ENCODE peak calls at places on chromosomes 13 and 19, in nine cellular contexts. One of them, this sample, is unnamed.
A peak's percentile ranks its signal among the peaks of the same experiment; 100 is the strongest.

GRCh38 chr13:20425819-20426219 is 99.8 kb downstream of the CRYL1 start:
- DNase-seq in sigmoid colon: no peak
- DNase-seq in adrenal gland: no peak
- DNase-seq in CD8-positive, alpha-beta memory T cell: no peak
- DNase-seq in esophagus squamous epithelium: no peak
- DNase-seq in colonic mucosa: no peak
- DNase-seq in body of pancreas: no peak
- DNase-seq in upper lobe of right lung: no peak
- DNase-seq in brain microvascular endothelial cell: no peak
- DNase-seq in this sample: no peak

GRCh38 chr13:27353653-27354052 is 70.8 kb upstream of the GTF3A start:
- DNase-seq in sigmoid colon: no peak
- DNase-seq in adrenal gland: no peak
- DNase-seq in CD8-positive, alpha-beta memory T cell: no peak
- DNase-seq in esophagus squamous epithelium: no peak
- DNase-seq in colonic mucosa: no peak
- DNase-seq in body of pancreas: no peak
- DNase-seq in upper lobe of right lung: no peak
- DNase-seq in brain microvascular endothelial cell: no peak
- DNase-seq in this sample: no peak

GRCh38 chr19:51433092-51433491 is 15.7 kb upstream of the SIGLEC10 start:
- DNase-seq in sigmoid colon: no peak
- DNase-seq in adrenal gland: no peak
- DNase-seq in CD8-positive, alpha-beta memory T cell: no peak
- DNase-seq in esophagus squamous epithelium: no peak
- DNase-seq in colonic mucosa: no peak
- DNase-seq in body of pancreas: no peak
- DNase-seq in upper lobe of right lung: no peak
- DNase-seq in brain microvascular endothelial cell: no peak
- DNase-seq in this sample: no peak

GRCh38 chr13:113976711-113977684 is 3.1 kb upstream of the C13orf46 start:
- DNase-seq in sigmoid colon: peak; percentile 62
- DNase-seq in adrenal gland: no peak
- DNase-seq in CD8-positive, alpha-beta memory T cell: no peak
- DNase-seq in esophagus squamous epithelium: no peak
- DNase-seq in colonic mucosa: no peak
- DNase-seq in body of pancreas: no peak
- DNase-seq in upper lobe of right lung: peak; percentile 65
- DNase-seq in brain microvascular endothelial cell: peak; percentile 61
- DNase-seq in this sample: no peak

GRCh38 chr13:31035162-31035951 is 102.9 kb downstream of the TEX26 start:
- DNase-seq in sigmoid colon: no peak
- DNase-seq in adrenal gland: no peak
- DNase-seq in CD8-positive, alpha-beta memory T cell: no peak
- DNase-seq in esophagus squamous epithelium: no peak
- DNase-seq in colonic mucosa: no peak
- DNase-seq in body of pancreas: peak; percentile 18
- DNase-seq in upper lobe of right lung: no peak
- DNase-seq in brain microvascular endothelial cell: no peak
- DNase-seq in this sample: no peak

GRCh38 chr19:2246801-2247361 is 2.2 kb upstream of the AMH start:
- DNase-seq in sigmoid colon: no peak
- DNase-seq in adrenal gland: peak; percentile 56
- DNase-seq in CD8-positive, alpha-beta memory T cell: no peak
- DNase-seq in esophagus squamous epithelium: no peak
- DNase-seq in colonic mucosa: no peak
- DNase-seq in body of pancreas: peak; percentile 60
- DNase-seq in upper lobe of right lung: no peak
- DNase-seq in brain microvascular endothelial cell: peak; percentile 45
- DNase-seq in this sample: no peak

GRCh38 chr13:74322562-74322961 is 188.4 kb upstream of the KLF12 start:
- DNase-seq in sigmoid colon: no peak
- DNase-seq in adrenal gland: no peak
- DNase-seq in CD8-positive, alpha-beta memory T cell: no peak
- DNase-seq in esophagus squamous epithelium: no peak
- DNase-seq in colonic mucosa: no peak
- DNase-seq in body of pancreas: no peak
- DNase-seq in upper lobe of right lung: no peak
- DNase-seq in brain microvascular endothelial cell: no peak
- DNase-seq in this sample: no peak

GRCh38 chr13:95033890-95034289 is 267.4 kb downstream of the ABCC4 start:
- DNase-seq in sigmoid colon: no peak
- DNase-seq in adrenal gland: no peak
- DNase-seq in CD8-positive, alpha-beta memory T cell: no peak
- DNase-seq in esophagus squamous epithelium: no peak
- DNase-seq in colonic mucosa: no peak
- DNase-seq in body of pancreas: no peak
- DNase-seq in upper lobe of right lung: no peak
- DNase-seq in brain microvascular endothelial cell: no peak
- DNase-seq in this sample: no peak

GRCh38 chr13:39915418-39915817 is 260.0 kb downstream of the COG6 start:
- DNase-seq in sigmoid colon: no peak
- DNase-seq in adrenal gland: no peak
- DNase-seq in CD8-positive, alpha-beta memory T cell: no peak
- DNase-seq in esophagus squamous epithelium: no peak
- DNase-seq in colonic mucosa: no peak
- DNase-seq in body of pancreas: no peak
- DNase-seq in upper lobe of right lung: no peak
- DNase-seq in brain microvascular endothelial cell: no peak
- DNase-seq in this sample: no peak

GRCh38 chr13:42930136-42930535 is 61.9 kb downstream of the EPSTI1 start:
- DNase-seq in sigmoid colon: no peak
- DNase-seq in adrenal gland: no peak
- DNase-seq in CD8-positive, alpha-beta memory T cell: no peak
- DNase-seq in esophagus squamous epithelium: no peak
- DNase-seq in colonic mucosa: no peak
- DNase-seq in body of pancreas: no peak
- DNase-seq in upper lobe of right lung: no peak
- DNase-seq in brain microvascular endothelial cell: no peak
- DNase-seq in this sample: no peak

GRCh38 chr19:41746593-41747227 is 8.6 kb upstream of the CEACAM6 start:
- DNase-seq in sigmoid colon: no peak
- DNase-seq in adrenal gland: peak; percentile 33
- DNase-seq in CD8-positive, alpha-beta memory T cell: peak; percentile 11
- DNase-seq in esophagus squamous epithelium: no peak
- DNase-seq in colonic mucosa: peak; percentile 84
- DNase-seq in body of pancreas: peak; percentile 75
- DNase-seq in upper lobe of right lung: no peak
- DNase-seq in brain microvascular endothelial cell: peak; percentile 35
- DNase-seq in this sample: peak; percentile 53

GRCh38 chr19:14890616-14891379 is 4.9 kb upstream of the OR7A17 start:
- DNase-seq in sigmoid colon: peak; percentile 62
- DNase-seq in adrenal gland: peak; percentile 69
- DNase-seq in CD8-positive, alpha-beta memory T cell: no peak
- DNase-seq in esophagus squamous epithelium: no peak
- DNase-seq in colonic mucosa: no peak
- DNase-seq in body of pancreas: peak; percentile 9
- DNase-seq in upper lobe of right lung: no peak
- DNase-seq in brain microvascular endothelial cell: no peak
- DNase-seq in this sample: no peak

GRCh38 chr19:2549701-2550191 is 73.8 kb downstream of the GADD45B start:
- DNase-seq in sigmoid colon: peak; percentile 96
- DNase-seq in adrenal gland: peak; percentile 79
- DNase-seq in CD8-positive, alpha-beta memory T cell: no peak
- DNase-seq in esophagus squamous epithelium: no peak
- DNase-seq in colonic mucosa: peak; percentile 64
- DNase-seq in body of pancreas: peak; percentile 85
- DNase-seq in upper lobe of right lung: peak; percentile 91
- DNase-seq in brain microvascular endothelial cell: peak; percentile 88
- DNase-seq in this sample: no peak

GRCh38 chr19:4889034-4889825 is 13.5 kb downstream of the ARRDC5 start:
- DNase-seq in sigmoid colon: no peak
- DNase-seq in adrenal gland: no peak
- DNase-seq in CD8-positive, alpha-beta memory T cell: no peak
- DNase-seq in esophagus squamous epithelium: no peak
- DNase-seq in colonic mucosa: no peak
- DNase-seq in body of pancreas: no peak
- DNase-seq in upper lobe of right lung: no peak
- DNase-seq in brain microvascular endothelial cell: peak; percentile 45
- DNase-seq in this sample: no peak

GRCh38 chr13:74771964-74772363 is 637.8 kb upstream of the KLF12 start:
- DNase-seq in sigmoid colon: no peak
- DNase-seq in adrenal gland: peak; percentile 21
- DNase-seq in CD8-positive, alpha-beta memory T cell: no peak
- DNase-seq in esophagus squamous epithelium: no peak
- DNase-seq in colonic mucosa: no peak
- DNase-seq in body of pancreas: no peak
- DNase-seq in upper lobe of right lung: no peak
- DNase-seq in brain microvascular endothelial cell: peak; percentile 57
- DNase-seq in this sample: no peak

GRCh38 chr13:66322193-66322592 is 907.9 kb downstream of the PCDH9 start:
- DNase-seq in sigmoid colon: no peak
- DNase-seq in adrenal gland: no peak
- DNase-seq in CD8-positive, alpha-beta memory T cell: no peak
- DNase-seq in esophagus squamous epithelium: no peak
- DNase-seq in colonic mucosa: no peak
- DNase-seq in body of pancreas: no peak
- DNase-seq in upper lobe of right lung: no peak
- DNase-seq in brain microvascular endothelial cell: no peak
- DNase-seq in this sample: no peak

DNA sequence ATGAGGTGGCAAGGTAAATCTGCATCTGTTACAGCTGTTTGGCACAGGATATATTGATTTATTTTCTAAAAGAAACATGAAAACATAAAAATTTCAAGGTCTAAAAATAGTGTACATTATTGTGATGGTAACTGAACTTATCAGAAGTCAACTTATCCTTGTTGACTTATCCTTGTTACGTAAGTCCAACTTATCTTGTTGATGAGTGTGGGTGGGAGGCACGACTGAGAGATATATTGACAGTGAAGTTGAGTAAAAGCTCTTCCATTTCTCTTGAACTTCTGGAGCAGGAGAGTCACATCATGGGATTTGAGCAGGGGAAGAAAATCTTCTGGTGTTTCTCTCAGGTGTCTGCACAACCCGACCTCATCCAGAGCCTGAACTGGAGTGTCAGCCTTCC is 313.0 kb downstream of the SHISA2 start:
- DNase-seq in sigmoid colon: no peak
- DNase-seq in adrenal gland: no peak
- DNase-seq in CD8-positive, alpha-beta memory T cell: no peak
- DNase-seq in esophagus squamous epithelium: no peak
- DNase-seq in colonic mucosa: no peak
- DNase-seq in body of pancreas: no peak
- DNase-seq in upper lobe of right lung: no peak
- DNase-seq in brain microvascular endothelial cell: peak; percentile 28
- DNase-seq in this sample: no peak
- H3K4me3 ChIP-seq in sigmoid colon: no peak overlapping the region
- H3K4me3 ChIP-seq in adrenal gland: no peak overlapping the region
- H3K4me3 ChIP-seq in CD8-positive, alpha-beta memory T cell: no peak overlapping the region
- H3K4me3 ChIP-seq in esophagus squamous epithelium: no peak overlapping the region
- H3K4me3 ChIP-seq in colonic mucosa: no peak overlapping the region
- H3K4me3 ChIP-seq in body of pancreas: no peak overlapping the region
- H3K4me3 ChIP-seq in upper lobe of right lung: no peak overlapping the region
- H3K4me3 ChIP-seq in brain microvascular endothelial cell: no peak overlapping the region
- H3K4me3 ChIP-seq in this sample: no peak overlapping the region

DNA sequence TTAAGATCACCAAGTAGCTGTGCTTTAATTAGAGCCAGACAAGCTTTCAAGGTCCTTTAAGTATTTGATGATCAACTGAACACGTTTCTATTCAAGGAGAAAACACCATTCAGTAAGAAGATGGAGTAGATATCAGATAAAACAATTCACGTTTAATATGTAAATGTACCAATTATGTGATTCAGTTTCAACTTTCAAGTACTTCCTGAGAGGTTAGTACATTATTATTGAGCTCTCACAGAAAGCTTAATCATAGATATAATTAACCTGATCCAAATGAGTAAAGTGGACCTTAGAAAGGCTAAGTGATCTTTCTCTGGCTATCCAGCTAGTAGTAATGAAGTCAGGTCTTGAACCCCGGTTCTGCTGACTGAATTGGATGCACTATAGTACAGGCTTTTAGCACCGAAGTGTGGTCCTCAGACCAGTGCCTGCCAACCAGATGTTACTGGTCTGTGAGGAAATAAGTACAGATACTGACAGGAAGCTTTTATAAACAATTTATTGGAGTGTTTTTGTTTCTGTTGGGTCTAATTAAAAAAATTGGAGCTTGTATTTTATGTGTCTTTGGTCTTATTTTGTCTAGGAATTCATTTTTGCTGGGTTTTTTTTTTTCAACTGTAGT is 10.2 kb downstream of the CLN5 start:
- DNase-seq in sigmoid colon: no peak
- DNase-seq in adrenal gland: no peak
- DNase-seq in CD8-positive, alpha-beta memory T cell: no peak
- DNase-seq in esophagus squamous epithelium: no peak
- DNase-seq in colonic mucosa: no peak
- DNase-seq in body of pancreas: no peak
- DNase-seq in upper lobe of right lung: no peak
- DNase-seq in brain microvascular endothelial cell: no peak
- DNase-seq in this sample: no peak
- H3K36me3 ChIP-seq in sigmoid colon: peaks cover 59% of the 10 kb centered on the region
- H3K36me3 ChIP-seq in adrenal gland: no peaks in the 10 kb centered on the region
- H3K36me3 ChIP-seq in CD8-positive, alpha-beta memory T cell: peaks cover under 1% of the 10 kb centered on the region
- H3K36me3 ChIP-seq in esophagus squamous epithelium: peaks cover 66% of the 10 kb centered on the region
- H3K36me3 ChIP-seq in colonic mucosa: no peaks in the 10 kb centered on the region
- H3K36me3 ChIP-seq in body of pancreas: no peaks in the 10 kb centered on the region
- H3K36me3 ChIP-seq in upper lobe of right lung: peaks cover 83% of the 10 kb centered on the region
- H3K36me3 ChIP-seq in brain microvascular endothelial cell: peaks cover 21% of the 10 kb centered on the region
- H3K36me3 ChIP-seq in this sample: no peaks in the 10 kb centered on the region

DNA sequence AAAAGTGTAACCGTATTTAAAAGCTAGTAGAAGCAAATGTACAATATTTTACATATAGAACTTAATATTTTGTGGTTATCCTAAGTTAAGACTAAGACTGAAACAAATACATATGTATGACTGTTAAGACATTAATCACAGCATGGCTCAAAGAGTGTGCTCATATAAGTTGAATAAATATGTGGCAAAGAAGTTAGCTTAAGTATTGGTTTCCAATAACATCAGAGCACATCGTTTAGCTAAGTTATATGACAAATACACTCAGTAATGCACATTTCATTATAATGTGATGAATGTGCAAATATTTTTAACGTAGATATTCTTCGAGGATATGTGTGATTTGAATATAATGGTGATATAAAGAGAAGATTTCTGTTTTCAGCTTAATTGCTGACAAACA is 253.8 kb downstream of the SLITRK5 start:
- DNase-seq in sigmoid colon: no peak
- DNase-seq in adrenal gland: no peak
- DNase-seq in CD8-positive, alpha-beta memory T cell: no peak
- DNase-seq in esophagus squamous epithelium: no peak
- DNase-seq in colonic mucosa: no peak
- DNase-seq in body of pancreas: no peak
- DNase-seq in upper lobe of right lung: no peak
- DNase-seq in brain microvascular endothelial cell: no peak
- DNase-seq in this sample: no peak
- H3K27ac ChIP-seq in sigmoid colon: no peak overlapping the region
- H3K27ac ChIP-seq in adrenal gland: no peak overlapping the region
- H3K27ac ChIP-seq in CD8-positive, alpha-beta memory T cell: no peak overlapping the region
- H3K27ac ChIP-seq in esophagus squamous epithelium: no peak overlapping the region
- H3K27ac ChIP-seq in colonic mucosa: no peak overlapping the region
- H3K27ac ChIP-seq in body of pancreas: no peak overlapping the region
- H3K27ac ChIP-seq in upper lobe of right lung: no peak overlapping the region
- H3K27ac ChIP-seq in brain microvascular endothelial cell: no peak overlapping the region
- H3K27ac ChIP-seq in this sample: no peak overlapping the region

DNA sequence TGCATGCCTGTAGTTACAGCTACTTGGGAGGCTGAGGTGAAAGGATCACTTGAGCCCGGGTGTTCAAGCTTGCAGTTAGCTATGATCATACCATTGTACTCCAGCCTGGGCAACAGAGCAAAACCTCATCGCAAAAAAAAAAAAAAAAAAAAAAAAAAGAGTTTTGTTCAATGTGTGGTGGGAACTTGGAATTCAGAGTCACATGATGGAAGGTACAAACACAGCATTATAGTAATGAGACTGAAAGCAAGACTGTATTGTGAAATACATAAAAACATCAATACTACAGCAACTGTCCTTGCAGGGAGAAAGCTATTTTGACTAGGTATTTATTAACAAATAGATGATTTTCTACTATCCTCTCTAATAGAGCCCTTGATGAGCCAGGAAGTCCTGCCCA is 393.2 kb downstream of the DLEU7 start:
- DNase-seq in sigmoid colon: no peak
- DNase-seq in adrenal gland: no peak
- DNase-seq in CD8-positive, alpha-beta memory T cell: no peak
- DNase-seq in esophagus squamous epithelium: no peak
- DNase-seq in colonic mucosa: no peak
- DNase-seq in body of pancreas: no peak
- DNase-seq in upper lobe of right lung: no peak
- DNase-seq in brain microvascular endothelial cell: no peak
- DNase-seq in this sample: no peak
- H3K4me3 ChIP-seq in sigmoid colon: no peak overlapping the region
- H3K4me3 ChIP-seq in adrenal gland: no peak overlapping the region
- H3K4me3 ChIP-seq in CD8-positive, alpha-beta memory T cell: no peak overlapping the region
- H3K4me3 ChIP-seq in esophagus squamous epithelium: no peak overlapping the region
- H3K4me3 ChIP-seq in colonic mucosa: no peak overlapping the region
- H3K4me3 ChIP-seq in body of pancreas: no peak overlapping the region
- H3K4me3 ChIP-seq in upper lobe of right lung: no peak overlapping the region
- H3K4me3 ChIP-seq in brain microvascular endothelial cell: no peak overlapping the region
- H3K4me3 ChIP-seq in this sample: no peak overlapping the region

This sample was measured in prostate gland.